ENCODE peak calls at places on chromosomes 1 and 21, in four cellular contexts. R, H, U and N are unnamed samples.

GRCh38 chr1:43836267-43836951 is 97.2 kb upstream of the ARTN start:
- DNase-seq in U (peak; percentile 55), H (peak; percentile 67), R (no peak), N (peak; percentile 91)

GRCh38 chr1:31366796-31367195 is 6.1 kb downstream of the FABP3 start:
- DNase-seq in R (no peak), U (no peak), H (no peak), N (no peak)

GRCh38 chr1:115506523-115507255 is 135.1 kb upstream of the VANGL1 start:
- DNase-seq in R (no peak), H (no peak), U (no peak), N (peak; percentile 90)

GRCh38 chr21:46118305-46118870 is 20.5 kb downstream of the COL6A2 start:
- DNase-seq in H (no peak), R (peak; percentile 22), U (no peak), N (no peak)

GRCh38 chr1:157363660-157364140 is 188.6 kb downstream of the FCRL5 start:
- DNase-seq in R (peak; percentile 78), H (peak; percentile 23), U (no peak), N (peak; percentile 62)

GRCh38 chr1:80218112-80218511 is 1211.6 kb upstream of the ADGRL4 start:
- DNase-seq in U (no peak), H (peak; percentile 3), R (no peak), N (peak; percentile 74)

GRCh38 chr1:147723691-147724323 is 36.6 kb downstream of the GJA5 start:
- DNase-seq in R (peak; percentile 82), H (peak; percentile 39), U (no peak), N (peak; percentile 52)

GRCh38 chr1:109356959-109357358 is 40.8 kb downstream of the SORT1 start:
- DNase-seq in U (no peak), H (no peak), R (no peak), N (no peak)

GRCh38 chr21:44448651-44449131 is 6.6 kb upstream of the LRRC3 start:
- DNase-seq in U (no peak), R (peak; percentile 24), H (no peak), N (no peak)

GRCh38 chr1:27727126-27727525 is 1.4 kb downstream of the FAM76A start:
- DNase-seq in U (no peak), R (no peak), H (no peak), N (peak; percentile 27)

GRCh38 chr1:14739433-14739832 is 140.9 kb downstream of the KAZN start:
- DNase-seq in H (no peak), U (no peak), R (no peak), N (no peak)

GRCh38 chr1:161427733-161428516 is 60.2 kb upstream of the CFAP126 start:
- DNase-seq in R (peak; percentile 71), U (no peak), H (peak; percentile 49), N (peak; percentile 65)

GRCh38 chr21:33433425-33434114 is 30.4 kb downstream of the IFNGR2 start:
- DNase-seq in H (no peak), R (no peak), U (no peak), N (no peak)

GRCh38 chr1:207015791-207016190 is 16.8 kb downstream of the C1orf116 start:
- DNase-seq in U (no peak), R (no peak), H (no peak), N (no peak)

GRCh38 chr1:89865498-89866385 is 44.9 kb downstream of the LRRC8D start:
- DNase-seq in U (no peak), R (no peak), H (peak; percentile 36), N (peak; percentile 71)

GRCh38 chr1:237562247-237562823 is 328.4 kb downstream of the ZP4 start:
- DNase-seq in H (peak; percentile 41), R (no peak), U (no peak), N (peak; percentile 72)

GRCh38 chr1:153431928-153432327 is 15.6 kb downstream of the S100A7A start:
- DNase-seq in U (no peak), R (no peak), H (no peak), N (no peak)

GRCh38 chr1:54125671-54126070 is 27.1 kb downstream of the CDCP2 start:
- DNase-seq in R (peak; percentile 54), U (no peak), H (no peak), N (peak; percentile 34)

GRCh38 chr1:6852136-6852890 is 67.1 kb downstream of the CAMTA1 start:
- DNase-seq in R (no peak), H (no peak), U (no peak), N (no peak)

GRCh38 chr1:234372011-234372757 is 1.1 kb upstream of the COA6 start:
- DNase-seq in U (no peak), R (no peak), H (no peak), N (no peak)

GRCh38 chr1:201708085-201708512 is 120.9 kb upstream of the IPO9 start:
- DNase-seq in H (no peak), R (no peak), U (no peak), N (no peak)

GRCh38 chr21:42443181-42443785 is 39.6 kb downstream of the UBASH3A start:
- DNase-seq in H (no peak), R (no peak), U (no peak), N (no peak)

GRCh38 chr1:22861764-22862440 is 110.8 kb downstream of the LACTBL1 start:
- DNase-seq in R (no peak), U (no peak), H (peak; percentile 70), N (peak; percentile 59)

GRCh38 chr21:38306407-38306806 is 49.6 kb downstream of the KCNJ15 start:
- DNase-seq in R (no peak), H (no peak), U (no peak), N (peak; percentile 73)

GRCh38 chr1:223242382-223242955 is 99.4 kb upstream of the TLR5 start:
- DNase-seq in H (no peak), R (peak; percentile 12), U (no peak), N (no peak)

GRCh38 chr1:109357673-109358072 is 40.0 kb downstream of the SORT1 start:
- DNase-seq in H (no peak), U (no peak), R (no peak), N (no peak)

GRCh38 chr1:24535778-24536177 is 20.1 kb upstream of the NCMAP start:
- DNase-seq in H (no peak), R (no peak), U (no peak), N (no peak)